ENCODE peak calls at places on chromosomes 3 and 15, in six cellular contexts. M is HFF-Myc; X is stimulated activated CD8-positive, alpha-beta memory T cell treated with anti-CD3 and anti-CD28 coated beads, Interleukin-15, amount 100 ng/mL, for 4 hours; E is substantia nigra; H is PC-3; S is sciatic nerve. P is an unnamed sample.

GRCh38 chr3:122564155-122564912 is at the start of the genes DTX3L and PARP9:
- DNase-seq in M (peak), X (peak), E (peak), H (peak), S (peak), P (peak)

GRCh38 chr15:58595516-58596238 is 153.8 kb downstream of the ADAM10 start:
- DNase-seq in M (no peak), X (no peak), E (no peak), H (no peak), S (no peak), P (no peak)

GRCh38 chr15:86054338-86054737 is 25.3 kb upstream of the AGBL1 start:
- DNase-seq in M (no peak), X (no peak), E (no peak), H (no peak), S (no peak), P (no peak)

GRCh38 chr3:102329561-102329960 is 105.3 kb upstream of the ZPLD1 start:
- DNase-seq in M (no peak), X (no peak), E (no peak), H (no peak), S (no peak), P (no peak)

GRCh38 chr3:123728014-123728413 is 143.2 kb upstream of the HACD2 start:
- DNase-seq in M (no peak), X (no peak), E (no peak), H (no peak), S (no peak), P (no peak)

GRCh38 chr15:67741313-67741712 is 84.0 kb upstream of the SKOR1 start:
- DNase-seq in M (no peak), X (no peak), E (no peak), H (no peak), S (no peak), P (no peak)

GRCh38 chr15:31254431-31255175 is 72.0 kb upstream of the KLF13 start:
- DNase-seq in M (peak), X (no peak), E (no peak), H (peak), S (no peak), P (peak)

GRCh38 chr3:182226995-182227394 is 515.3 kb downstream of the SOX2 start:
- DNase-seq in M (no peak), X (no peak), E (no peak), H (no peak), S (no peak), P (no peak)

GRCh38 chr15:41965441-41966413 is 6.6 kb downstream of the EHD4 start:
- DNase-seq in M (no peak), X (no peak), E (no peak), H (peak), S (peak), P (no peak)

GRCh38 chr3:193772389-193772788 is 179.4 kb downstream of the OPA1 start:
- DNase-seq in M (no peak), X (no peak), E (no peak), H (no peak), S (no peak), P (no peak)

GRCh38 chr15:42405876-42406482 is 46.7 kb downstream of the CAPN3 start:
- DNase-seq in M (no peak), X (no peak), E (no peak), H (no peak), S (no peak), P (no peak)

GRCh38 chr3:46025139-46025538 is 2.1 kb downstream of the XCR1 start:
- DNase-seq in M (no peak), X (no peak), E (no peak), H (no peak), S (no peak), P (no peak)

P was measured in lung microvascular endothelial cell.